ENCODE peak calls at places on chromosomes 5 and 9, in four cellular contexts. X, S, D and N are unnamed samples.

GRCh38 chr9:130288393-130288792 is 22.8 kb downstream of the HMCN2 start:
- DNase-seq in X (no peak), S (no peak), D (no peak), N (no peak)

GRCh38 chr9:93261735-93262523 is 78.0 kb downstream of the WNK2 start:
- DNase-seq in D (no peak), S (no peak), X (no peak), N (no peak)

GRCh38 chr9:92728831-92729734 is 35.5 kb downstream of the BICD2 start:
- DNase-seq in X (peak; percentile 16), D (peak; percentile 44), S (no peak), N (no peak)

GRCh38 chr5:172414618-172415599 is 39.4 kb downstream of the SH3PXD2B start:
- DNase-seq in X (peak; percentile 94), S (no peak), D (no peak), N (no peak)

GRCh38 chr9:135718616-135719015 is 16.6 kb downstream of the KCNT1 start:
- DNase-seq in S (no peak), X (peak; percentile 40), D (no peak), N (peak; percentile 45)

GRCh38 chr5:94367900-94368299 is 250.5 kb downstream of the KIAA0825 start:
- DNase-seq in D (no peak), S (no peak), X (no peak), N (peak; percentile 5)

GRCh38 chr5:96718635-96719077 is 56.5 kb downstream of the CAST start:
- DNase-seq in X (no peak), D (no peak), S (no peak), N (no peak)

GRCh38 chr5:33272288-33272687 is 168.5 kb upstream of the TARS1 start:
- DNase-seq in D (no peak), X (no peak), S (no peak), N (peak; percentile 76)

GRCh38 chr9:126513159-126514036 is 100.3 kb upstream of the LMX1B start:
- DNase-seq in S (no peak), D (no peak), X (no peak), N (no peak)

GRCh38 chr5:95761771-95762680 is 30.9 kb downstream of the RHOBTB3 start:
- DNase-seq in X (no peak), S (no peak), D (no peak), N (no peak)

GRCh38 chr5:4643190-4643589 is 496.9 kb upstream of the ADAMTS16 start:
- DNase-seq in D (no peak), X (no peak), S (no peak), N (no peak)

GRCh38 chr9:26951794-26952193 is 4.4 kb upstream of the IFT74 start:
- DNase-seq in S (no peak), X (no peak), D (no peak), N (no peak)

GRCh38 chr9:18009902-18010301 is 431.0 kb downstream of the SH3GL2 start:
- DNase-seq in X (no peak), D (no peak), S (no peak), N (no peak)

GRCh38 chr9:129964901-129965734 is 77.9 kb downstream of the FNBP1 start:
- DNase-seq in D (no peak), S (no peak), X (no peak), N (peak; percentile 39)

GRCh38 chr9:21681641-21682040 is 120.8 kb upstream of the MTAP start:
- DNase-seq in D (no peak), S (no peak), X (no peak), N (peak; percentile 81)

GRCh38 chr5:107557051-107557658 is 113.6 kb downstream of the EFNA5 start:
- DNase-seq in X (no peak), S (no peak), D (no peak), N (peak; percentile 59)

GRCh38 chr5:173329370-173330150 is 1.3 kb upstream of the STC2 start:
- DNase-seq in X (peak; percentile 72), D (no peak), S (peak; percentile 25), N (no peak)

GRCh38 chr9:3916984-3917383 is 382.9 kb downstream of the GLIS3 start:
- DNase-seq in S (no peak), X (no peak), D (no peak), N (no peak)

GRCh38 chr9:124411514-124412227 is 3.6 kb downstream of the PSMB7 start:
- DNase-seq in S (no peak), D (no peak), X (no peak), N (no peak)

GRCh38 chr5:14258840-14259239 is 115.7 kb downstream of the TRIO start:
- DNase-seq in S (no peak), X (no peak), D (no peak), N (no peak)

GRCh38 chr5:43875741-43876140 is 272.8 kb downstream of the NNT start:
- DNase-seq in X (no peak), D (no peak), S (no peak), N (no peak)

GRCh38 chr5:1737790-1738405 is 61.7 kb downstream of the MRPL36 start:
- DNase-seq in D (peak; percentile 74), S (peak; percentile 11), X (peak; percentile 31), N (no peak)

GRCh38 chr9:16551692-16552091 is 318.8 kb downstream of the BNC2 start:
- DNase-seq in D (no peak), S (no peak), X (no peak), N (no peak)

GRCh38 chr9:73080110-73080683 is 71.5 kb upstream of the ANXA1 start:
- DNase-seq in S (no peak), D (no peak), X (no peak), N (peak; percentile 76)

GRCh38 chr5:54524704-54525103 is 7.1 kb downstream of the SNX18 start:
- DNase-seq in D (no peak), S (no peak), X (no peak), N (no peak)

GRCh38 chr5:141761-142160 is 49.5 kb upstream of the LRRC14B start:
- DNase-seq in D (no peak), X (no peak), S (no peak), N (no peak)

GRCh38 chr5:119327018-119327417 is 28.8 kb upstream of the TNFAIP8 start:
- DNase-seq in D (peak; percentile 53), X (no peak), S (no peak), N (no peak)

GRCh38 chr5:95961617-95962474 is at the start of gene ELL2:
- DNase-seq in S (peak; percentile 89), D (peak; percentile 96), X (peak; percentile 97), N (peak; percentile 96)

GRCh38 chr9:124392855-124393460 is 22.3 kb downstream of the PSMB7 start:
- DNase-seq in X (no peak), D (peak; percentile 54), S (no peak), N (peak; percentile 87)

GRCh38 chr5:76808142-76808691 is 10.6 kb upstream of the F2RL1 start:
- DNase-seq in D (no peak), S (no peak), X (no peak), N (no peak)

GRCh38 chr5:176530406-176530982 is 6.7 kb downstream of the RNF44 start:
- DNase-seq in X (no peak), D (no peak), S (no peak), N (no peak)

GRCh38 chr5:138352071-138352721 is at the start of gene KDM3B:
- DNase-seq in S (peak; percentile 55), D (peak; percentile 97), X (peak; percentile 76), N (peak; percentile 87)

GRCh38 chr9:129191234-129191633 is 13.2 kb upstream of the IER5L start:
- DNase-seq in D (no peak), S (no peak), X (no peak), N (no peak)

GRCh38 chr9:89743216-89743575 is 138.4 kb downstream of the GADD45G start:
- DNase-seq in S (peak; percentile 36), X (no peak), D (no peak), N (no peak)

GRCh38 chr5:75510417-75510835 is 1.0 kb downstream of the CERT1 start:
- DNase-seq in S (no peak), X (peak; percentile 6), D (no peak), N (no peak)

GRCh38 chr5:759111-759741 is 25.3 kb downstream of the ZDHHC11B start:
- DNase-seq in X (peak; percentile 81), S (no peak), D (peak; percentile 15), N (peak; percentile 84)

DNA sequence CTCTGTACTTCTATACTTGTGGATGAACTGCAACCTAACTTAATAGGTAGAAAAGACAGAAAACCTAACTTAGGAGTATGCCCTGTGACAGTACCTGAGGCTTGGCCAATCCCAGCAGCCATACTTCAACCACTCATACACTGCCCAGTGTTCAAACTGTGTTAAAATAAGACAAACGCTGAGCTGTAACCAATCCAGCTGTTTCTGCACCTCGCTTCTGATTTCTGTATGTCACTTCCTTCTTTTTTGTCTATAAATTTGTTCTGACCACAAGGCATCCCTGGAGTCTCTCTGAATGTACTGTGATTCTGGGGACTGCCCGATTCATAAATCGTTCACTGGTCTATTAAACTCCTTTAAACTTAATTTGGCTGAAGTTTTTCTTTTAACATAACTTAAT is 41.4 kb downstream of the AUH start:
- DNase-seq in X (no peak), D (no peak), S (no peak), N (no peak)
- TF ChIP-seq POLR2AphosphoS2 in X (no peak), D (no peak), S (no peak), N (no peak)

DNA sequence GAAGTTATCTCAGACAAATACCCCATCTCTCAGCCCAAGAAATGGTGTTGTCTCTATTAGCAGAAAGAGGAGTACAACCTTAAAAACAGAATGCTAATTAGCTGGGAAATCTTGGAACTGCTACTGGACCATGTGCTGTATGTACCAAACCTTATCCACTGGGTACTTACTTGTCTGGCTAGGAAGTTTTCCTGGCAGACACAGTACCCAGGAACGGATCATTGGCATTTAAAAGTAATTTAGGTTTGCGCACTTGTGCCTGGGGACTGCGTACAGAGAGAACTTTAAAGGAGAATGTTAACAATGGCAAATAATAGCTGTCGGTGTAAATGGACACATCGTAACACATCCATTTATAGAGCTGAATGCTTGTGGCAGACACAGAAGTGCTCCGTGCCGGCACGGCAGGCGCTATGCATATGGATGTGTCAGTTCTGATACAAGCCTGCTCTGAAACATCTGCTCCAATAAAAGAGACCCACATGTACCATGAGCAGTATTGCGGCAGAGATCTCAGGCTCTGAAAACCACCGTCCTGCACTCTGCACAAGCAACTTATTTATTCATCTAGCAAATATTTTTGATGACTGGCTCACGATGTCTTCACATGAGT is 290.6 kb upstream of the PANK3 start:
- DNase-seq in S (no peak), D (no peak), X (no peak), N (no peak)
- TF ChIP-seq EP300 in S (no peak), D (no peak), X (no peak), N (no peak)

GRCh38 chr9:137535120-137535428 is 15.1 kb downstream of the PNPLA7 start:
- DNase-seq in S (no peak), D (no peak), X (no peak), N (no peak)

GRCh38 chr9:137534256-137535119 is 15.7 kb downstream of the PNPLA7 start:
- DNase-seq in D (peak; percentile 69), X (peak; percentile 81), S (no peak), N (peak; percentile 74)

GRCh38 chr9:137531099-137531765 is 19.0 kb downstream of the PNPLA7 start:
- DNase-seq in S (no peak), D (no peak), X (no peak), N (no peak)
- TF ChIP-seq POLR2AphosphoS2 in S (no peak), D (no peak), X (no peak), N (no peak)

DNA sequence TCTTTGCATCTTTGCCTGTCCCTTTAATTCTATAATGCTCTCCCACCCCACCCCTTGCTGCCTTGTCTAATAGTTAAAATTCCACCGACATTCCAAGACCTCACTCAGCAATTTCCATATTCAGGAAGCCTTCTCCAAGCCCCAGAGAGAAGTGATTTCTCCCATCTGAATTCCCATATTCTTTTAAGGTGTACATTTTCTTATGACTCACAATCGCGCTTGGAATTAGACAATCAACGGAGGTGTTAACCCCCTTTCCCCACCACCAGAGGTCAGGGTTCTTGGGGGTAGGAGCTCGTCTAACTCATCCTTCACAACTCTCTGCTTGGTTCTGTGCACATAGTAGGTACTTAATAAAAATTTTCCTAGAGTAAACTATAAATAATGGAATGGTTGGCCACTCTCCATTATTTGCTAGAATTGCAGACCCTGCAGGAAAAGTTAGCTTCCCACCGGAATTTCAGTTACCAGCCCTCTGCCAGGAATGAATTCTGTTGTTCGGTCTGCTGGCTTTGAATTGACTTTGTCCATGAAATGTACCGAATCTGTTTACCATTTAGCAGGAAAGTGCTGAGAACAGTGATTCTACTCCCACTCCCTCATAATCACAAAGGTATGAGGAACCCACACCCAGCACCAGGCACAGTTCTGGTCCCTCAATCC is 5.0 kb downstream of the KCNIP1 start:
- DNase-seq in S (no peak), D (peak; percentile 14), X (no peak), N (no peak)
- TF ChIP-seq EP300 in S (no peak), D (no peak), X (no peak), N (no peak)